ENCODE peak calls at places on chromosomes 6 and 20, in four cellular contexts. U is stomach, W is fibroblast of mammary gland, R is body of pancreas. C is an unnamed sample.

GRCh38 chr20:23245553-23246128 is 105.0 kb upstream of the NXT1 start:
- DNase-seq in W (peak), U (peak), R (peak), C (no peak)

GRCh38 chr6:133641111-133641510 is 247.8 kb upstream of the TCF21 start:
- DNase-seq in R (no peak), W (no peak), U (no peak), C (no peak)

GRCh38 chr6:142945446-142946180 is 637 bp upstream of the HIVEP2 start:
- DNase-seq in W (peak), R (peak), U (peak), C (no peak)

GRCh38 chr6:149164199-149164745 is 153.2 kb upstream of the TAB2 start:
- DNase-seq in U (no peak), W (no peak), R (no peak), C (no peak)

GRCh38 chr6:141598487-141598886 is 534.2 kb upstream of the GJE1 start:
- DNase-seq in W (peak), U (no peak), R (no peak), C (no peak)

GRCh38 chr20:53343433-53343832 is 250.2 kb downstream of the ZNF217 start:
- DNase-seq in U (peak), R (peak), W (no peak), C (no peak)

GRCh38 chr6:149443411-149444181 is 41.2 kb downstream of the ZC3H12D start:
- DNase-seq in R (no peak), U (no peak), W (peak), C (no peak)

GRCh38 chr6:25035451-25036435 is 100.0 kb upstream of the RIPOR2 start:
- DNase-seq in W (no peak), U (no peak), R (no peak), C (no peak)

GRCh38 chr6:2244261-2245102 is 923 bp downstream of the GMDS start:
- DNase-seq in U (peak), W (no peak), R (no peak), C (no peak)

GRCh38 chr6:92469429-92469828 is 949.9 kb downstream of the EPHA7 start:
- DNase-seq in R (no peak), U (no peak), W (no peak), C (no peak)

GRCh38 chr20:41329435-41330342 is 10.9 kb upstream of the LPIN3 start:
- DNase-seq in R (peak), W (peak), U (peak), C (no peak)

GRCh38 chr6:148509789-148510581 is 167.3 kb downstream of the SASH1 start:
- DNase-seq in U (no peak), W (peak), R (peak), C (no peak)

GRCh38 chr6:151679081-151679480 is 128.4 kb upstream of the ESR1 start:
- DNase-seq in W (peak), U (no peak), R (peak), C (no peak)

GRCh38 chr6:30325150-30325872 is 1.4 kb upstream of the TRIM39 start:
- DNase-seq in R (peak), U (peak), W (peak), C (no peak)

GRCh38 chr6:15183979-15184378 is 61.9 kb upstream of the JARID2 start:
- DNase-seq in U (no peak), R (no peak), W (no peak), C (no peak)

GRCh38 chr20:36462440-36463211 is 78.7 kb upstream of the MYL9 start:
- DNase-seq in R (peak), U (peak), W (peak), C (no peak)

GRCh38 chr6:124434416-124434815 is 527.8 kb upstream of the RNF217 start:
- DNase-seq in U (no peak), W (peak), R (no peak), C (no peak)

GRCh38 chr6:41748542-41748941 is 1.3 kb upstream of the PGC start:
- DNase-seq in U (peak), R (no peak), W (no peak), C (no peak)

GRCh38 chr6:117605169-117605826 is 3.0 kb upstream of the GOPC start:
- DNase-seq in R (peak), W (peak), U (peak), C (peak)

GRCh38 chr6:170152989-170153388 is 137.9 kb downstream of the DLL1 start:
- DNase-seq in W (no peak), U (peak), R (peak), C (no peak)

GRCh38 chr6:167678102-167679101 is 148.3 kb upstream of the AFDN start:
- DNase-seq in R (peak), U (peak), W (no peak), C (no peak)

GRCh38 chr6:128512296-128512695 is 8.1 kb downstream of the PTPRK start:
- DNase-seq in U (no peak), R (no peak), W (no peak), C (no peak)

GRCh38 chr6:9851541-9852380 is 563.1 kb downstream of the TFAP2A start:
- DNase-seq in W (no peak), R (no peak), U (no peak), C (no peak)

GRCh38 chr6:163782436-163783003 is 368.0 kb downstream of the QKI start:
- DNase-seq in W (no peak), U (no peak), R (no peak), C (no peak)

GRCh38 chr6:6699741-6700367 is 111.3 kb downstream of the LY86 start:
- DNase-seq in W (peak), R (peak), U (peak), C (no peak)

GRCh38 chr6:133447924-133448323 is 206.8 kb downstream of the EYA4 start:
- DNase-seq in R (no peak), U (no peak), W (peak), C (no peak)

GRCh38 chr6:153032255-153032882 is 29.9 kb upstream of the MTRF1L start:
- DNase-seq in R (no peak), U (no peak), W (peak), C (no peak)

GRCh38 chr6:117444600-117444999 is 18.9 kb upstream of the ROS1 start:
- DNase-seq in W (peak), R (no peak), U (no peak), C (no peak)

GRCh38 chr20:36629719-36630340 is 16.2 kb downstream of the SLA2 start:
- DNase-seq in U (no peak), W (no peak), R (no peak), C (no peak)

GRCh38 chr6:166009385-166010031 is 158.1 kb downstream of the TBXT start:
- DNase-seq in W (no peak), U (no peak), R (no peak), C (no peak)

GRCh38 chr20:15399781-15400180 is 1062.4 kb upstream of the FLRT3 start:
- DNase-seq in R (no peak), U (no peak), W (no peak), C (no peak)

GRCh38 chr20:39347626-39348025 is 385.5 kb downstream of the DHX35 start:
- DNase-seq in R (no peak), W (no peak), U (no peak), C (no peak)

GRCh38 chr20:46994341-46994740 is 99.7 kb downstream of the EYA2 start:
- DNase-seq in U (peak), W (no peak), R (peak), C (no peak)

GRCh38 chr6:137013738-137014602 is 30.8 kb downstream of the IL20RA start:
- DNase-seq in R (no peak), W (peak), U (no peak), C (no peak)

GRCh38 chr20:44041001-44041400 is 126.3 kb downstream of the TOX2 start:
- DNase-seq in R (no peak), U (peak), W (no peak), C (no peak)

GRCh38 chr6:1390071-1390804 is 862 bp downstream of the FOXF2 start:
- DNase-seq in R (no peak), U (no peak), W (peak), C (no peak)

GRCh38 chr6:108736832-108737231 is 111.4 kb upstream of the ARMC2 start:
- DNase-seq in W (peak), R (peak), U (no peak), C (no peak)

GRCh38 chr6:36129889-36130671 is at the start of gene MAPK13:
- DNase-seq in W (peak), R (peak), U (peak), C (no peak)

GRCh38 chr20:23995905-23996666 is 7.5 kb upstream of the GGTLC1 start:
- DNase-seq in R (peak), U (peak), W (peak), C (no peak)

GRCh38 chr6:160692369-160692959 is 9.6 kb upstream of the PLG start:
- DNase-seq in W (no peak), U (no peak), R (no peak), C (no peak)
- TF ChIP-seq CTCF in W (no peak), U (no peak), R (no peak), C (no peak)

GRCh38 chr6:56244528-56245253 is 2.7 kb downstream of the COL21A1 start:
- DNase-seq in R (no peak), U (no peak), W (no peak), C (no peak)

GRCh38 chr6:56247654-56248122 is 308 bp upstream of the COL21A1 start:
- DNase-seq in W (no peak), U (no peak), R (no peak), C (no peak)

GRCh38 chr6:56245903-56246351 is 1.5 kb downstream of the COL21A1 start:
- DNase-seq in W (peak), U (no peak), R (no peak), C (no peak)

GRCh38 chr6:56246544-56246940 is 838 bp downstream of the COL21A1 start:
- DNase-seq in W (no peak), R (no peak), U (no peak), C (no peak)

DNA sequence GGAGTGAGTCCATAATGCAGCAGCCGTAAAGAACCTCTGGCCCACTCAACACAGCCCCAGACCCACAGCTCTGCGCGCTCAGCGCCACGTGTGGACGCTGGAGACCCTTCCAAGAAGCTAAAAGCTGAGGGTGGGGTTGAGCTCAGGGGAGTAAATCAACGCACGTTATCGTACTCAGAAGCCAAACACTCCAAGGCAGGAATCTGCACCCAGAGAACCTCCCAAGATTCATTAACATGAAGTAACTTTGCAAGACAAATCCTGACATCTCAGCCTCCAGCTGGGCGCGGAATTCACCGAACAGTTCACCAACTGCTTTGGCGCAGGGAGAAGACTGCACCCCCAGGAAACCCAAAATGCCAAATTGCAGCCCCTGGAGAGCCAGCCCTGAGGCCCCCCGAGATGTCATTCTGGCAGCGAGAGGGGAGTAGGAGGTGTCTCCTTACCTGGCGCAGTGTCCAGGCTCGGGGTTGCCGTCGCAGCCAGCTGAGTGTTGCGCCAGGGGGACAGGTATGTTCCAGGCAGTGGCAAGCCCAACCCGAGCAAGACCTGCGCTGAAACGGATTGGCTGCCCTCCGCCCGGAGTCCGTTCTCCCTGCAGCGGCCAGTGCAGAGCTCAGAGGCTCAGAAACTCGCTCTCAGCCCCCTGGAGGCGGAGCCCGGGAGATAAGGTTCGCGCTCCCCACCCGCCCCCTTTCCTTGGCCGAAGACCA is at the start of gene COL21A1:
- DNase-seq in U (no peak), W (peak), R (peak), C (no peak)
- TF ChIP-seq CTCF in U (no peak), W (peak), R (no peak), C (no peak)

GRCh38 chr6:43334466-43335095 is 26.0 kb upstream of the CRIP3 start:
- DNase-seq in U (no peak), R (no peak), W (peak), C (no peak)
- TF ChIP-seq CTCF in U (no peak), R (peak), W (peak), C (peak)

GRCh38 chr6:105790635-105791034 is 295.5 kb upstream of the PRDM1 start:
- DNase-seq in R (no peak), W (no peak), U (no peak), C (no peak)
- TF ChIP-seq CTCF in R (no peak), W (peak), U (no peak), C (no peak)

DNA sequence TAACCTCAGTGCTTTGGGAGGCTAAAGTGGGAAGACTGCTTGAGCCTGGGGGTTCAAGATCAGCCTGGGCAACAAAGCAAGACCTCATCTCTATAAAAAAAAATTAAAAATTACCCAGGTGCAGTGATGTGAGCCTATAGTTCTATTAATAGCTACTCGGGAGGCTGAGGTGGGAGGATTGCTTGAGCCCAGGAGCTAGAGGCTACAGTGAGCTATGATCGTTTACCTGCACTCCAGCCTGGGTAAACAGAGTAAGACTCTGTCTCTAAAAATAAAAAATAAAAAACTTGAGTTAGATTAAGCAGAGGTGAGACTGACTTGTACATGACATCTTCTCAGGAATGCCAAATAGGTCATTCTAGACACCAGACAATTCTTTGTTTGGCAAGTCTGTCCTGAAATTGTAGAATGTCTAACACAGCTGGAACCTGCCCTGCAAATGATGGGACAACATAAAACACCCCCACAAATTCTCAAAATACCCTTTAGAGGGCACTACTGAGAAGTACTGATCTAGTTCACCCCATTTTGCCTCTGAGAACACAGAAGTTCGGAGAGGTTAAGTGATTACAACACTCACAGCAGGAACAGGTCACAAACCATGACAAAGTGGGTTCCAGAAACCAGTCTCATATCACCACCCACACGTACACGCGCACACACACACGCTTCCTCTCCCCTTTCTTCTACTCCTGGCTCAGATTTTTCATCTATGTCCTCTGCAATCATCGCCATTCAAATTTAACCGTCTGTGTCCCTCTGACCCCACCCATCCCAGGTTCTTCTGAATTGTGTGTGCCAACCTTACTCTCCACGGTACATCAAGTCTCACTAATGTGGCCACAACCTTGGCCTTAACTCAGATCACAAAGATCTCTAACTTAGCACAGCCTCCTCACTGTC is 38.3 kb downstream of the ARHGAP18 start:
- DNase-seq in R (no peak), U (no peak), W (peak), C (no peak)
- TF ChIP-seq CTCF in R (no peak), U (no peak), W (peak), C (no peak)

DNA sequence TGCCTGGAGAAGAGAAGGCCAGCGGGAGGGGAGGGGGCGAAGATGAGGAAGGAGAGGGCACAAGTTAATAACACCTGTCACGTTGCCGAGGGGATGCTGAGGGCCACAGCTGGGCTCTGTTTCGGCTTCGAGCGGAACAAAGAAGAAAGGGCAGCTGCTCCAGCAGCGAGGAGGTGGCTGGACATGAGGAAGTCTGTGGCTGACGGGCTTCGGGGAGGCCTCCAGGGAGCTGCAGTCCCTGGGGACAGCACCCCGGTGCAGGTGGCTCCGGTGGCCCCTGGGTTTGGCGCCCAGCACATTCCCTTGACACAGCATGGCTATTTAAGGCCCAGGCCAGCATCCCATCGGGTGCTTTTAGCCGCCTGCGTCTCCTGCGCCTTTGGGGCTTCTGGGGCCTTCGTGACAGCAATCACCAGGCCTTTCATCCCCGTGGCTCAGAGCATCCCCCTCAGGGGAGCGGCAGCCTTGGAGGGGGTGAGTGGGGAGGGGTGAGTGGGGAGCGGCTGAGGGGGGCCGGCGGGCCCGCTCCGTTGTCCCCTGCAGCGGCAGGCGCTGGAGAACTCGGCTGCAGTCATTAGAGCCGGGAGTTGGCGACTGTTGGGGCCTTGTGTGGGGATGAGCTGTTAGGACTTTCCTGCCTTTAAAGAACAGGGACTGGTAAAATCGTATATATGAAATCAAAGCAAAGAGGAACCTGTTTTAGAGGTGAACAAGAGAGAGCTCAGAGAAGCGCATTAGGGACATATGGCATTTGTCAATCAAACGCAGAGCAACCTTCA is 99.0 kb downstream of the TMEM242 start:
- DNase-seq in R (no peak), W (no peak), U (no peak), C (no peak)
- TF ChIP-seq CTCF in R (no peak), W (no peak), U (no peak), C (no peak)